ENCODE peak calls at places on chromosomes 13 and 19, in five cellular contexts. One of them, this sample, is unnamed.

GRCh38 chr13:50236898-50237318 is 221.7 kb downstream of the KCNRG start:
- DNase-seq in GOT3: no peak
- DNase-seq in body of pancreas: no peak
- DNase-seq in stimulated activated CD8-positive, alpha-beta memory T cell treated with anti-CD3 and anti-CD28 coated beads, Interleukin-4, amount 100 ng/mL, for 24 hours: no peak
- DNase-seq in hypothalamus: no peak
- DNase-seq in this sample: no peak

GRCh38 chr13:91307887-91308286 is 39.6 kb upstream of the MIR17HG start:
- DNase-seq in body of pancreas: no peak
- DNase-seq in stimulated activated CD8-positive, alpha-beta memory T cell treated with anti-CD3 and anti-CD28 coated beads, Interleukin-4, amount 100 ng/mL, for 24 hours: no peak
- DNase-seq in hypothalamus: no peak
- DNase-seq in GOT3: no peak
- DNase-seq in this sample: no peak

GRCh38 chr19:3360494-3361383 is 5.6 kb upstream of the NFIC start:
- DNase-seq in body of pancreas: peak; percentile 69
- DNase-seq in stimulated activated CD8-positive, alpha-beta memory T cell treated with anti-CD3 and anti-CD28 coated beads, Interleukin-4, amount 100 ng/mL, for 24 hours: peak; percentile 69
- DNase-seq in GOT3: no peak
- DNase-seq in hypothalamus: peak; percentile 75
- DNase-seq in this sample: peak; percentile 81

GRCh38 chr13:49777746-49778614 is 14.5 kb downstream of the KPNA3 start:
- DNase-seq in hypothalamus: no peak
- DNase-seq in body of pancreas: no peak
- DNase-seq in stimulated activated CD8-positive, alpha-beta memory T cell treated with anti-CD3 and anti-CD28 coated beads, Interleukin-4, amount 100 ng/mL, for 24 hours: no peak
- DNase-seq in GOT3: no peak
- DNase-seq in this sample: no peak

GRCh38 chr19:6269101-6269886 is 10.5 kb downstream of the MLLT1 start:
- DNase-seq in stimulated activated CD8-positive, alpha-beta memory T cell treated with anti-CD3 and anti-CD28 coated beads, Interleukin-4, amount 100 ng/mL, for 24 hours: no peak
- DNase-seq in GOT3: no peak
- DNase-seq in hypothalamus: no peak
- DNase-seq in body of pancreas: no peak
- DNase-seq in this sample: no peak

GRCh38 chr19:33032218-33032781 is 32.4 kb downstream of the RHPN2 start:
- DNase-seq in stimulated activated CD8-positive, alpha-beta memory T cell treated with anti-CD3 and anti-CD28 coated beads, Interleukin-4, amount 100 ng/mL, for 24 hours: no peak
- DNase-seq in body of pancreas: no peak
- DNase-seq in hypothalamus: no peak
- DNase-seq in GOT3: no peak
- DNase-seq in this sample: no peak

GRCh38 chr19:11200015-11200574 is 2.8 kb upstream of the KANK2 start:
- DNase-seq in stimulated activated CD8-positive, alpha-beta memory T cell treated with anti-CD3 and anti-CD28 coated beads, Interleukin-4, amount 100 ng/mL, for 24 hours: no peak
- DNase-seq in hypothalamus: no peak
- DNase-seq in GOT3: no peak
- DNase-seq in body of pancreas: no peak
- DNase-seq in this sample: no peak

GRCh38 chr19:13884726-13885591 is 8.0 kb downstream of the NANOS3 start:
- DNase-seq in body of pancreas: peak; percentile 96
- DNase-seq in GOT3: no peak
- DNase-seq in hypothalamus: no peak
- DNase-seq in stimulated activated CD8-positive, alpha-beta memory T cell treated with anti-CD3 and anti-CD28 coated beads, Interleukin-4, amount 100 ng/mL, for 24 hours: no peak
- DNase-seq in this sample: no peak

GRCh38 chr13:67100723-67101122 is 129.4 kb downstream of the PCDH9 start:
- DNase-seq in body of pancreas: no peak
- DNase-seq in hypothalamus: no peak
- DNase-seq in GOT3: no peak
- DNase-seq in stimulated activated CD8-positive, alpha-beta memory T cell treated with anti-CD3 and anti-CD28 coated beads, Interleukin-4, amount 100 ng/mL, for 24 hours: no peak
- DNase-seq in this sample: no peak

GRCh38 chr13:94479559-94480095 is at the start of gene DCT:
- DNase-seq in GOT3: no peak
- DNase-seq in hypothalamus: no peak
- DNase-seq in body of pancreas: no peak
- DNase-seq in stimulated activated CD8-positive, alpha-beta memory T cell treated with anti-CD3 and anti-CD28 coated beads, Interleukin-4, amount 100 ng/mL, for 24 hours: no peak
- DNase-seq in this sample: no peak

GRCh38 chr19:17944301-17944700 is 11.5 kb downstream of the CCDC124 start:
- DNase-seq in body of pancreas: no peak
- DNase-seq in hypothalamus: no peak
- DNase-seq in GOT3: no peak
- DNase-seq in stimulated activated CD8-positive, alpha-beta memory T cell treated with anti-CD3 and anti-CD28 coated beads, Interleukin-4, amount 100 ng/mL, for 24 hours: no peak
- DNase-seq in this sample: peak; percentile 53

GRCh38 chr13:52061587-52061986 is 37.1 kb downstream of the UTP14C start:
- DNase-seq in GOT3: no peak
- DNase-seq in body of pancreas: peak; percentile 3
- DNase-seq in stimulated activated CD8-positive, alpha-beta memory T cell treated with anti-CD3 and anti-CD28 coated beads, Interleukin-4, amount 100 ng/mL, for 24 hours: no peak
- DNase-seq in hypothalamus: no peak
- DNase-seq in this sample: no peak

GRCh38 chr19:40762754-40763153 is 11.8 kb downstream of the SNRPA start:
- DNase-seq in stimulated activated CD8-positive, alpha-beta memory T cell treated with anti-CD3 and anti-CD28 coated beads, Interleukin-4, amount 100 ng/mL, for 24 hours: no peak
- DNase-seq in hypothalamus: no peak
- DNase-seq in GOT3: no peak
- DNase-seq in body of pancreas: no peak
- DNase-seq in this sample: no peak

GRCh38 chr13:40141859-40142555 is 486.5 kb downstream of the COG6 start:
- DNase-seq in stimulated activated CD8-positive, alpha-beta memory T cell treated with anti-CD3 and anti-CD28 coated beads, Interleukin-4, amount 100 ng/mL, for 24 hours: no peak
- DNase-seq in GOT3: no peak
- DNase-seq in hypothalamus: no peak
- DNase-seq in body of pancreas: no peak
- DNase-seq in this sample: no peak

GRCh38 chr13:109400625-109401257 is 385.6 kb downstream of the IRS2 start:
- DNase-seq in GOT3: no peak
- DNase-seq in stimulated activated CD8-positive, alpha-beta memory T cell treated with anti-CD3 and anti-CD28 coated beads, Interleukin-4, amount 100 ng/mL, for 24 hours: no peak
- DNase-seq in hypothalamus: no peak
- DNase-seq in body of pancreas: no peak
- DNase-seq in this sample: no peak

GRCh38 chr13:74062933-74063332 is 71.3 kb downstream of the KLF12 start:
- DNase-seq in stimulated activated CD8-positive, alpha-beta memory T cell treated with anti-CD3 and anti-CD28 coated beads, Interleukin-4, amount 100 ng/mL, for 24 hours: no peak
- DNase-seq in GOT3: no peak
- DNase-seq in hypothalamus: peak; percentile 4
- DNase-seq in body of pancreas: peak; percentile 31
- DNase-seq in this sample: peak; percentile 28

GRCh38 chr13:39887424-39887823 is 232.0 kb downstream of the COG6 start:
- DNase-seq in hypothalamus: no peak
- DNase-seq in GOT3: no peak
- DNase-seq in stimulated activated CD8-positive, alpha-beta memory T cell treated with anti-CD3 and anti-CD28 coated beads, Interleukin-4, amount 100 ng/mL, for 24 hours: no peak
- DNase-seq in body of pancreas: no peak
- DNase-seq in this sample: no peak

GRCh38 chr13:61029064-61029463 is 386.6 kb downstream of the PCDH20 start:
- DNase-seq in stimulated activated CD8-positive, alpha-beta memory T cell treated with anti-CD3 and anti-CD28 coated beads, Interleukin-4, amount 100 ng/mL, for 24 hours: no peak
- DNase-seq in hypothalamus: no peak
- DNase-seq in GOT3: no peak
- DNase-seq in body of pancreas: no peak
- DNase-seq in this sample: no peak

GRCh38 chr13:99151516-99151915 is 49.1 kb upstream of the UBAC2 start:
- DNase-seq in hypothalamus: no peak
- DNase-seq in stimulated activated CD8-positive, alpha-beta memory T cell treated with anti-CD3 and anti-CD28 coated beads, Interleukin-4, amount 100 ng/mL, for 24 hours: no peak
- DNase-seq in GOT3: no peak
- DNase-seq in body of pancreas: no peak
- DNase-seq in this sample: no peak

GRCh38 chr13:44011036-44011435 is 131.3 kb downstream of the LACC1 start:
- DNase-seq in stimulated activated CD8-positive, alpha-beta memory T cell treated with anti-CD3 and anti-CD28 coated beads, Interleukin-4, amount 100 ng/mL, for 24 hours: no peak
- DNase-seq in body of pancreas: no peak
- DNase-seq in GOT3: no peak
- DNase-seq in hypothalamus: no peak
- DNase-seq in this sample: no peak

GRCh38 chr13:38386421-38386820 is 36.8 kb downstream of the UFM1 start:
- DNase-seq in GOT3: no peak
- DNase-seq in stimulated activated CD8-positive, alpha-beta memory T cell treated with anti-CD3 and anti-CD28 coated beads, Interleukin-4, amount 100 ng/mL, for 24 hours: no peak
- DNase-seq in hypothalamus: no peak
- DNase-seq in body of pancreas: no peak
- DNase-seq in this sample: no peak

GRCh38 chr19:39671739-39672363 is 16.1 kb downstream of the LGALS16 start:
- DNase-seq in stimulated activated CD8-positive, alpha-beta memory T cell treated with anti-CD3 and anti-CD28 coated beads, Interleukin-4, amount 100 ng/mL, for 24 hours: no peak
- DNase-seq in GOT3: no peak
- DNase-seq in hypothalamus: no peak
- DNase-seq in body of pancreas: peak; percentile 59
- DNase-seq in this sample: peak; percentile 50

GRCh38 chr19:29622191-29623070 is 16.3 kb downstream of the POP4 start:
- DNase-seq in body of pancreas: no peak
- DNase-seq in hypothalamus: no peak
- DNase-seq in stimulated activated CD8-positive, alpha-beta memory T cell treated with anti-CD3 and anti-CD28 coated beads, Interleukin-4, amount 100 ng/mL, for 24 hours: peak; percentile 30
- DNase-seq in GOT3: no peak
- DNase-seq in this sample: no peak

GRCh38 chr13:98157188-98157587 is 14.3 kb downstream of the FARP1 start:
- DNase-seq in GOT3: no peak
- DNase-seq in hypothalamus: no peak
- DNase-seq in stimulated activated CD8-positive, alpha-beta memory T cell treated with anti-CD3 and anti-CD28 coated beads, Interleukin-4, amount 100 ng/mL, for 24 hours: no peak
- DNase-seq in body of pancreas: no peak
- DNase-seq in this sample: no peak

GRCh38 chr13:94829801-94830200 is 117.5 kb upstream of the SOX21 start:
- DNase-seq in body of pancreas: no peak
- DNase-seq in hypothalamus: no peak
- DNase-seq in GOT3: no peak
- DNase-seq in stimulated activated CD8-positive, alpha-beta memory T cell treated with anti-CD3 and anti-CD28 coated beads, Interleukin-4, amount 100 ng/mL, for 24 hours: no peak
- DNase-seq in this sample: no peak

GRCh38 chr19:5058456-5059190 is 89.7 kb downstream of the KDM4B start:
- DNase-seq in hypothalamus: no peak
- DNase-seq in GOT3: no peak
- DNase-seq in body of pancreas: no peak
- DNase-seq in stimulated activated CD8-positive, alpha-beta memory T cell treated with anti-CD3 and anti-CD28 coated beads, Interleukin-4, amount 100 ng/mL, for 24 hours: no peak
- DNase-seq in this sample: no peak

GRCh38 chr13:84574851-84575250 is 692.6 kb upstream of the SLITRK1 start:
- DNase-seq in hypothalamus: no peak
- DNase-seq in stimulated activated CD8-positive, alpha-beta memory T cell treated with anti-CD3 and anti-CD28 coated beads, Interleukin-4, amount 100 ng/mL, for 24 hours: no peak
- DNase-seq in GOT3: no peak
- DNase-seq in body of pancreas: no peak
- DNase-seq in this sample: no peak

GRCh38 chr19:42269518-42270345 is 680 bp downstream of the CIC start:
- DNase-seq in hypothalamus: no peak
- DNase-seq in stimulated activated CD8-positive, alpha-beta memory T cell treated with anti-CD3 and anti-CD28 coated beads, Interleukin-4, amount 100 ng/mL, for 24 hours: no peak
- DNase-seq in body of pancreas: no peak
- DNase-seq in GOT3: no peak
- DNase-seq in this sample: no peak

GRCh38 chr13:63201493-63201892 is 1785.8 kb upstream of the PCDH20 start:
- DNase-seq in GOT3: no peak
- DNase-seq in hypothalamus: no peak
- DNase-seq in stimulated activated CD8-positive, alpha-beta memory T cell treated with anti-CD3 and anti-CD28 coated beads, Interleukin-4, amount 100 ng/mL, for 24 hours: no peak
- DNase-seq in body of pancreas: no peak
- DNase-seq in this sample: no peak

GRCh38 chr13:43356566-43356965 is 333.2 kb downstream of the DNAJC15 start:
- DNase-seq in body of pancreas: no peak
- DNase-seq in stimulated activated CD8-positive, alpha-beta memory T cell treated with anti-CD3 and anti-CD28 coated beads, Interleukin-4, amount 100 ng/mL, for 24 hours: no peak
- DNase-seq in GOT3: no peak
- DNase-seq in hypothalamus: no peak
- DNase-seq in this sample: no peak

GRCh38 chr19:3284759-3285646 is 60.5 kb downstream of the CELF5 start:
- DNase-seq in stimulated activated CD8-positive, alpha-beta memory T cell treated with anti-CD3 and anti-CD28 coated beads, Interleukin-4, amount 100 ng/mL, for 24 hours: peak; percentile 59
- DNase-seq in body of pancreas: peak; percentile 98
- DNase-seq in GOT3: no peak
- DNase-seq in hypothalamus: no peak
- DNase-seq in this sample: no peak

GRCh38 chr13:33057019-33057785 is 41.0 kb downstream of the KL start:
- DNase-seq in GOT3: no peak
- DNase-seq in stimulated activated CD8-positive, alpha-beta memory T cell treated with anti-CD3 and anti-CD28 coated beads, Interleukin-4, amount 100 ng/mL, for 24 hours: no peak
- DNase-seq in hypothalamus: no peak
- DNase-seq in body of pancreas: no peak
- DNase-seq in this sample: no peak

GRCh38 chr19:18336121-18336520 is 4.3 kb upstream of the PGPEP1 start:
- DNase-seq in hypothalamus: no peak
- DNase-seq in GOT3: no peak
- DNase-seq in stimulated activated CD8-positive, alpha-beta memory T cell treated with anti-CD3 and anti-CD28 coated beads, Interleukin-4, amount 100 ng/mL, for 24 hours: no peak
- DNase-seq in body of pancreas: no peak
- DNase-seq in this sample: no peak

GRCh38 chr13:82717249-82717648 is 1165.0 kb downstream of the SLITRK1 start:
- DNase-seq in GOT3: no peak
- DNase-seq in stimulated activated CD8-positive, alpha-beta memory T cell treated with anti-CD3 and anti-CD28 coated beads, Interleukin-4, amount 100 ng/mL, for 24 hours: no peak
- DNase-seq in body of pancreas: no peak
- DNase-seq in hypothalamus: no peak
- DNase-seq in this sample: peak; percentile 84

GRCh38 chr13:98775844-98776598 is 23.5 kb upstream of the SLC15A1 start:
- DNase-seq in hypothalamus: no peak
- DNase-seq in body of pancreas: no peak
- DNase-seq in stimulated activated CD8-positive, alpha-beta memory T cell treated with anti-CD3 and anti-CD28 coated beads, Interleukin-4, amount 100 ng/mL, for 24 hours: no peak
- DNase-seq in GOT3: no peak
- DNase-seq in this sample: no peak